ENCODE peak calls at places on chromosomes 7 and 10, in four cellular contexts. Q is HepG2, L is SK-N-SH, P is GM12878. N is an unnamed sample.

GRCh38 chr7:105141068-105141467 is 127.1 kb downstream of the KMT2E start:
- DNase-seq in Q (peak; percentile 21), L (peak; percentile 66), P (no peak), N (peak; percentile 40)

GRCh38 chr10:111762114-111762513 is 421.5 kb downstream of the GPAM start:
- DNase-seq in Q (no peak), L (no peak), P (no peak), N (no peak)

GRCh38 chr10:33524966-33525365 is 190.5 kb upstream of the NRP1 start:
- DNase-seq in Q (no peak), L (no peak), P (no peak), N (no peak)

GRCh38 chr7:19670806-19671205 is 38.0 kb downstream of the POLR1F start:
- DNase-seq in Q (no peak), L (no peak), P (no peak), N (no peak)

GRCh38 chr7:18590744-18591340 is 95.3 kb downstream of the HDAC9 start:
- DNase-seq in Q (peak; percentile 3), L (peak; percentile 62), P (no peak), N (peak; percentile 49)

GRCh38 chr7:85415743-85416142 is 228.9 kb upstream of the SEMA3D start:
- DNase-seq in Q (peak; percentile 75), L (no peak), P (no peak), N (no peak)

GRCh38 chr7:143245123-143245522 is 18.1 kb upstream of the GSTK1 start:
- DNase-seq in Q (no peak), L (no peak), P (no peak), N (no peak)

GRCh38 chr10:86261933-86262665 is 104.5 kb downstream of the GRID1 start:
- DNase-seq in Q (peak; percentile 5), L (no peak), P (peak; percentile 21), N (peak; percentile 69)

GRCh38 chr7:71507665-71508064 is 375.7 kb downstream of the GALNT17 start:
- DNase-seq in Q (no peak), L (no peak), P (no peak), N (no peak)

GRCh38 chr7:885893-886625 is 9.7 kb downstream of the GET4 start:
- DNase-seq in Q (no peak), L (no peak), P (no peak), N (no peak)

GRCh38 chr10:3757638-3758490 is 27.1 kb downstream of the KLF6 start:
- DNase-seq in Q (no peak), L (peak; percentile 82), P (peak; percentile 82), N (no peak)

GRCh38 chr10:28282341-28282740 is 20.5 kb downstream of the MPP7 start:
- DNase-seq in Q (no peak), L (no peak), P (no peak), N (no peak)

GRCh38 chr10:32409741-32410140 is 36.2 kb upstream of the CCDC7 start:
- DNase-seq in Q (no peak), L (no peak), P (no peak), N (peak; percentile 47)

GRCh38 chr7:93147358-93147757 is 827 bp downstream of the SAMD9L start:
- DNase-seq in Q (no peak), L (no peak), P (peak; percentile 51), N (peak; percentile 11)

GRCh38 chr7:3943779-3944520 is 642.9 kb downstream of the SDK1 start:
- DNase-seq in Q (no peak), L (no peak), P (no peak), N (no peak)

GRCh38 chr10:112763916-112764520 is 186.0 kb upstream of the TCF7L2 start:
- DNase-seq in Q (no peak), L (no peak), P (no peak), N (no peak)

GRCh38 chr7:90298145-90299038 is 22.7 kb downstream of the FAM237B start:
- DNase-seq in Q (peak; percentile 54), L (peak; percentile 30), P (no peak), N (peak; percentile 63)

GRCh38 chr7:155411718-155412415 is 46.1 kb upstream of the EN2 start:
- DNase-seq in Q (no peak), L (no peak), P (no peak), N (no peak)

GRCh38 chr10:37520488-37520887 is 336.9 kb downstream of the ZNF248 start:
- DNase-seq in Q (no peak), L (no peak), P (no peak), N (no peak)
- TF ChIP-seq PBX3 in Q (no peak), L (no peak), P (no peak), N (no peak)

GRCh38 chr7:27575647-27576046 is 87.0 kb downstream of the HIBADH start:
- DNase-seq in Q (no peak), L (no peak), P (no peak), N (no peak)
- TF ChIP-seq PBX3 in Q (no peak), L (no peak), P (no peak), N (no peak)

GRCh38 chr7:5282464-5283316 is at the start of gene SLC29A4:
- DNase-seq in Q (no peak), L (peak; percentile 87), P (no peak), N (no peak)
- TF ChIP-seq PBX3 in Q (no peak), L (no peak), P (no peak), N (no peak)

GRCh38 chr10:14584643-14585042 is 190.1 kb downstream of the FAM107B start:
- DNase-seq in Q (no peak), L (no peak), P (no peak), N (no peak)
- TF ChIP-seq PBX3 in Q (no peak), L (no peak), P (no peak), N (no peak)